ENCODE peak calls at places on chromosomes 4 and X, in eight cellular contexts. U, E, L, A, F, S, T and R are unnamed samples.

GRCh38 chr4:88981993-88982392 is 75.0 kb downstream of the FAM13A start:
- DNase-seq in L (no peak), F (no peak), S (no peak), E (no peak), T (no peak), A (no peak), U (no peak), R (no peak)

GRCh38 chrX:17535229-17535628 is 160.2 kb downstream of the NHS start:
- DNase-seq in U (no peak), F (no peak), S (no peak), T (no peak), L (peak; percentile 47), A (peak; percentile 1), E (no peak), R (peak; percentile 3)

GRCh38 chr4:140343303-140343702 is 30.1 kb upstream of the SCOC start:
- DNase-seq in E (peak; percentile 59), S (peak; percentile 87), T (no peak), A (no peak), L (peak; percentile 50), U (peak; percentile 64), F (no peak), R (no peak)

GRCh38 chr4:12729384-12729783 is 754.8 kb downstream of the RAB28 start:
- DNase-seq in S (no peak), U (no peak), L (peak; percentile 33), T (no peak), A (no peak), F (no peak), E (no peak), R (no peak)

GRCh38 chrX:12210921-12211320 is 72.6 kb downstream of the FRMPD4 start:
- DNase-seq in L (peak; percentile 11), U (no peak), T (no peak), A (no peak), F (no peak), S (no peak), E (no peak), R (no peak)

GRCh38 chr4:24988776-24989175 is 42.0 kb downstream of the LGI2 start:
- DNase-seq in A (no peak), U (no peak), F (no peak), E (peak; percentile 11), L (peak; percentile 71), T (no peak), S (no peak), R (no peak)

GRCh38 chr4:163164110-163164509 is 2.6 kb downstream of the NAF1 start:
- DNase-seq in U (no peak), E (no peak), F (no peak), A (no peak), T (no peak), S (no peak), L (no peak), R (no peak)

GRCh38 chr4:56705870-56706400 is 24.8 kb upstream of the HOPX start:
- DNase-seq in U (no peak), T (no peak), F (no peak), S (no peak), E (no peak), L (peak; percentile 54), A (no peak), R (no peak)

GRCh38 chr4:167031534-167032156 is 202.6 kb downstream of the SPOCK3 start:
- DNase-seq in S (no peak), U (no peak), A (no peak), E (no peak), L (peak; percentile 32), T (no peak), F (no peak), R (no peak)

GRCh38 chr4:20487852-20488251 is 212.4 kb upstream of the PACRGL start:
- DNase-seq in T (no peak), S (no peak), E (no peak), F (no peak), A (no peak), U (no peak), L (no peak), R (no peak)

GRCh38 chr4:77044458-77045124 is 31.2 kb downstream of the CCNI start:
- DNase-seq in A (no peak), E (no peak), L (peak; percentile 74), T (no peak), F (no peak), U (no peak), S (no peak), R (peak; percentile 35)

GRCh38 chr4:86544313-86544966 is 49.7 kb upstream of the PTPN13 start:
- DNase-seq in F (no peak), A (peak; percentile 12), L (no peak), E (no peak), U (no peak), T (no peak), S (no peak), R (peak; percentile 55)

GRCh38 chr4:7016512-7016911 is 26.7 kb upstream of the TADA2B start:
- DNase-seq in L (no peak), U (no peak), E (no peak), S (no peak), A (no peak), T (no peak), F (no peak), R (no peak)

GRCh38 chr4:127251423-127251822 is 381.3 kb upstream of the INTU start:
- DNase-seq in U (no peak), S (no peak), A (no peak), E (no peak), L (peak; percentile 51), T (no peak), F (no peak), R (no peak)

DNA sequence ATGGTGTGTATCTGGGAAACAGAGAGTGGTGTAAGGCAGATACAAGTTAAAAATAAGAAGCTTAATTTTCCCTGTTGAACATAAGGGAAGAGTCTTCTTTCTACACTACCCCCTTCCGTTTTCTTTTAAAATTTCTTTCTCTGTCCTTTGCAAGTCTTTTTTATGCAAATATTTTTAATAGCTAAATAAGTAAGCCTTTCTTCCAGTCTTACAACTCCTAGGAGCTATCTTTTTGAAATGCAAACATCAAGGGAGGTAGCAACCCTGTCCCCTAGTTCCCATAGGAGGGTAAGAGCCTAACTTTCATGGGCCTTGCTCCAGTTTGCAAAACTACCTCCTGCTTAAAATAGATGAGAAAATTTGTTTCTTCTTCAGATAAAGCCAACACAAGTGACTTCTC is 121.5 kb downstream of the MBNL3 start:
- DNase-seq in T (no peak), U (no peak), A (no peak), S (no peak), E (no peak), F (no peak), L (no peak), R (no peak)
- H3K27ac ChIP-seq in T (no peak overlapping the region), U (no peak overlapping the region), A (no peak overlapping the region), S (no peak overlapping the region), E (peak overlapping the region; percentile 30), F (no peak overlapping the region), L (no peak overlapping the region), R (no peak overlapping the region)

DNA sequence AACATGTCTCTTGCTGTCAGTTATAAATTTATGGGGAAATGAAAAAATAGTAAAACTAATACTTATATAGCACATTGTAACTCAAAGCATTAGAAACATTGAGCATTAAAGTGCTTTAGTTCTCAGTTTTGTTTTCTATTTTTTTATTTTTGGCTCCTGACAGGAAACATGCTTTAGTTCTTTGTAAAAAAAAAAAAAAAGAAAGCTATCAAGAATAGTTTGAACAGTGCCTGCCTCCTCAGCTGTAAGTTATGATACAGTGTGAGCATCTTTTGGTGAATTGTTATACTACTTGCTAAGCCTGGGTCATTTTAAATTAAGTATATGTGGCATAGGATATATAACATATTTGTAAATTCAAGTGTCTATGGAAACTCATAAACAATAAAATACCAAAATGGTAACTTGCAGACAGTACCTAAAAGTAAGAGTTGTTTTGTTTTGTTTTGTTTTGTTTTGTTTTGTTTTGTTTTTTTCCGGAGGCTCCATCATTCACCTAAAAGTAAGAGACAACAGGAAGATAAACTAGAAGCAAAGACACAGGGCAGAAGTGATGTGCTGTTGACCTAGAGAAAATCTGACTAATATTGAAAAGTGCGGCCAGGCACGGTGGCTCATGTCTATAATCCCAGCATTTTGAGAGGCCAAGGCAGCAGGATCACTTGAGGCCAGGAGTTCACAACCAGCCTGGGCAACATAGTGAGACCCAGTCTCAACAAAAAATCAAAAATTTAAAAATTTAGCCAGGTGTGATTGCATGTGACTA is 5.4 kb upstream of the CENPC start:
- DNase-seq in L (no peak), U (no peak), E (no peak), A (no peak), S (no peak), F (no peak), T (no peak), R (no peak)
- H3K4me3 ChIP-seq in L (no peak overlapping the region), U (no peak overlapping the region), E (no peak overlapping the region), A (no peak overlapping the region), S (no peak overlapping the region), F (no peak overlapping the region), T (no peak overlapping the region), R (no peak overlapping the region)

GRCh38 chr4:67713531-67714247 is 12.7 kb upstream of the UBA6 start:
- DNase-seq in S (no peak), F (no peak), L (peak; percentile 51), A (no peak), T (no peak), U (no peak), E (peak; percentile 26), R (no peak)
- H3K27ac ChIP-seq in S (no peak overlapping the region), F (no peak overlapping the region), L (no peak overlapping the region), A (no peak overlapping the region), T (no peak overlapping the region), U (no peak overlapping the region), E (no peak overlapping the region), R (no peak overlapping the region)

GRCh38 chr4:180059216-180059881 is 2183.9 kb upstream of the TENM3 start:
- DNase-seq in L (peak; percentile 1), U (no peak), A (no peak), F (no peak), E (no peak), T (no peak), S (peak; percentile 49), R (no peak)

GRCh38 chr4:180058731-180059215 is 2184.4 kb upstream of the TENM3 start:
- DNase-seq in F (no peak), U (peak; percentile 50), A (no peak), T (no peak), L (peak; percentile 51), E (peak; percentile 30), S (peak; percentile 69), R (no peak)

GRCh38 chr4:180060159-180060889 is 2182.9 kb upstream of the TENM3 start:
- DNase-seq in F (no peak), T (no peak), E (no peak), L (peak; percentile 1), U (no peak), S (no peak), A (no peak), R (no peak)

GRCh38 chr4:180057198-180057821 is 2185.9 kb upstream of the TENM3 start:
- DNase-seq in S (no peak), E (no peak), L (no peak), U (no peak), A (no peak), F (no peak), T (no peak), R (no peak)

DNA sequence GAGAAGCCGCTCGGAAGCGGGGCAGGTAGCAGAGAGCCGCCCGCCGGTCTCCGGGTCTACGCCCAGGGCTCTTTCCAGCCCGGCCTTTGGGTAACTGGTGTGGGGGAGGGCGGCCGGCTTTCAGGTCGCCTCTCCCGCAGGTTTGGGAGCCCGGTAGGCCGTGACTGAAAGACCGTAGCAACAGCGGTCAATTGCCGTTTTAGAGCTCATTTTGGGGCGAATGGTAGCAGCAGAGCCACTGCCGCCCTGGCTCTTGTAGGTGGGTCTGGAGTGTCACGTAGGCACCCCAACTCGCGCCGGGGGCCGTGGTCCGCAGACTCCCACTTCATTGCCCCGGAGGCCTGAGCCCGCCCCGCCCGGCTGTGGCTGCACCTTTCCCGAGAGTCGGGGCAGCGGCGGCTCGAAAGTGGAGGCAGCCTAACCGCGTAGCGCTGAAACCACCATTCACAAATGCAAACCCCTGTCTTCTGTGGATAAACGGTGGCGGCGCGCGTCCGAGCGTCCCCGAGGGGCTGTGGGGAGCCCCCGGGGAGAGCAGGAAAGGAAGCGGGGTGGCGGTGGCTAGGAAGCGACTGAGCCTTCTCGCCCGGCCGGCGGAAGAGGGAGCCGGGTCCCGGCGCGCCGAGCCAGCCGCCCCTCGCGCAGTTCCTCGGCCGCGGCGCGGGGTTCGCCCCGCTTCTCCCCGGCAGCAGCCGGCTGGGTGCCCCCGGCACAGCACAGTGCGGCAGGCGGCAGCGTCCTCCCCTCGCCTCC is 2185.1 kb upstream of the TENM3 start:
- DNase-seq in A (no peak), E (peak; percentile 16), T (no peak), L (peak; percentile 16), U (no peak), S (peak; percentile 75), F (no peak), R (no peak)
- H3K4me3 ChIP-seq in A (no peak overlapping the region), E (peak overlapping the region; percentile 52), T (peak overlapping the region; percentile 74), L (peak overlapping the region; percentile 86), U (peak overlapping the region; percentile 36), S (no peak overlapping the region), F (peak overlapping the region; percentile 18), R (no peak overlapping the region)